ENCODE peak calls at places on chromosomes 12 and 14, in nine cellular contexts. M, S, Y, J, X, A, R, N and P are unnamed samples. For H3K27me3, the result is how much of the 10 kb centered on the place peaks cover.

GRCh38 chr14:93538411-93538810 is 107.7 kb downstream of the UNC79 start:
- DNase-seq in M (no peak), S (no peak), Y (no peak), J (no peak), X (peak), A (no peak), R (no peak), N (peak), P (no peak)

GRCh38 chr12:108237272-108237671 is 101.8 kb downstream of the CMKLR1 start:
- DNase-seq in M (no peak), S (no peak), Y (no peak), J (no peak), X (peak), A (no peak), R (no peak), N (no peak), P (no peak)

GRCh38 chr12:79690606-79691298 is at the start of gene PAWR:
- DNase-seq in M (no peak), S (peak), Y (peak), J (peak), X (peak), A (peak), R (no peak), N (peak), P (peak)

GRCh38 chr12:50988871-50989270 is 36.5 kb downstream of the HIGD1C start:
- DNase-seq in M (no peak), S (no peak), Y (no peak), J (no peak), X (no peak), A (no peak), R (no peak), N (no peak), P (no peak)

GRCh38 chr14:68544150-68544892 is 248.5 kb downstream of the ZFP36L1 start:
- DNase-seq in M (peak), S (peak), Y (peak), J (peak), X (no peak), A (peak), R (no peak), N (no peak), P (peak)

GRCh38 chr14:59439256-59440015 is 25.7 kb downstream of the GPR135 start:
- DNase-seq in M (no peak), S (no peak), Y (no peak), J (no peak), X (no peak), A (no peak), R (no peak), N (no peak), P (no peak)

GRCh38 chr12:46472893-46473633 is 100.5 kb upstream of the SLC38A2 start:
- DNase-seq in M (no peak), S (no peak), Y (no peak), J (peak), X (no peak), A (no peak), R (no peak), N (no peak), P (no peak)

GRCh38 chr12:53287741-53288216 is 7.6 kb upstream of the PFDN5 start:
- DNase-seq in M (peak), S (peak), Y (no peak), J (peak), X (peak), A (peak), R (peak), N (peak), P (peak)

GRCh38 chr14:104087981-104088850 is 2.7 kb downstream of the ASPG start:
- DNase-seq in M (no peak), S (peak), Y (no peak), J (no peak), X (no peak), A (no peak), R (no peak), N (no peak), P (peak)

GRCh38 chr14:81465507-81466228 is 65.5 kb upstream of the STON2 start:
- DNase-seq in M (no peak), S (no peak), Y (no peak), J (no peak), X (no peak), A (no peak), R (no peak), N (no peak), P (no peak)

DNA sequence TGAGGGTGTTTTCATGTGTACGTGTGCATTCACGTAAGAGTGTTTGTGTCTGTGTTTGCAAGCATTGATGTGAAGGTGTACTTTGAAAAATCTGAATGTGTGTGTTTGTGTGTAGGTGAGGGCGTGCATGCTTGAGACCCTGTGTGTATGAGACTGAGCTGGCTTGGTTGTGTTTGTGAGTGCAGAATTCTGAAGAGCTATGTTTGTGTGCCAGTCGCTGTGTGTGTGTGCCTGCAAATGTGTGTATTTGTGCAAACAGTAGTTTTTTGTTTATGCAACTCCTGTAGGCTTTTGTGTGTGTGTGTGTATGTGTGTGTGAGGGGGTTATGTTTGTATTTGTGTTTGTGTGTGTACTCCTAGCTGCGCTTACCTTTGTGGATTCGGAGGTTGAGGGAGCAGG is 1.7 kb upstream of the LHX5 start:
- DNase-seq in M (no peak), S (no peak), Y (no peak), J (no peak), X (no peak), A (no peak), R (no peak), N (no peak), P (no peak)
- H3K27me3 ChIP-seq in M (under half), S (under half), Y (under half), J (half or more), X (half or more), A (half or more), R (half or more), N (under half), P (under half)

GRCh38 chr12:5227722-5228274 is 184.1 kb downstream of the KCNA5 start:
- DNase-seq in M (no peak), S (no peak), Y (no peak), J (no peak), X (no peak), A (no peak), R (no peak), N (no peak), P (no peak)

GRCh38 chr12:5232291-5232690 is 188.6 kb downstream of the KCNA5 start:
- DNase-seq in M (no peak), S (no peak), Y (no peak), J (no peak), X (no peak), A (no peak), R (no peak), N (no peak), P (no peak)

GRCh38 chr12:5230151-5230550 is 186.5 kb downstream of the KCNA5 start:
- DNase-seq in M (no peak), S (no peak), Y (no peak), J (peak), X (no peak), A (no peak), R (no peak), N (no peak), P (no peak)

GRCh38 chr12:5232826-5233500 is 189.3 kb downstream of the KCNA5 start:
- DNase-seq in M (no peak), S (no peak), Y (no peak), J (no peak), X (no peak), A (no peak), R (no peak), N (no peak), P (no peak)

DNA sequence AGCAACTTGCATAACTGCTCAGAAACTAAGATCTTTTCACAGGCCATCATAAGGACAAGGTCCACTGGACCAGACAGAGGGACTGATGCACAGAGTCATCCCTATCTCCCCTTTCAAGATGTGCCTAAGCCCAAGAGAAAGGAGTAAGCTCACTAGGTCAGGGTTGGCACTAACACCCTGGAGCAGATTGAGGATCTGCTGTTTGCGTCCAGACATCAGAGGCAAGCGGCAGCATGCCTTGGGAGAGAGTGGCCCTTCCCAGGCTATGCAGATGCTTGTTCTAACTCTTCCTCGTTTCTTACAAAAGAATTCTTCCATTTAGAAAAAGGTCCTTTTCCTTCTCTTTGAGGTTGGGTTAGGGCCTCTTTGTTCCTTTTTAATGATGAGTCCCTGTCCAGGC is 187.2 kb downstream of the KCNA5 start:
- DNase-seq in M (no peak), S (no peak), Y (no peak), J (no peak), X (no peak), A (no peak), R (no peak), N (no peak), P (no peak)
- H3K27me3 ChIP-seq in M (under half), S (under half), Y (under half), J (under half), X (under half), A (under half), R (under half), N (under half), P (under half)

GRCh38 chr12:121357331-121357730 is 5.1 kb upstream of the ANAPC5 start:
- DNase-seq in M (no peak), S (no peak), Y (no peak), J (no peak), X (no peak), A (no peak), R (no peak), N (no peak), P (no peak)

GRCh38 chr12:121358093-121358492 is 5.9 kb upstream of the ANAPC5 start:
- DNase-seq in M (no peak), S (no peak), Y (no peak), J (no peak), X (no peak), A (no peak), R (no peak), N (no peak), P (no peak)

GRCh38 chr12:121356657-121357056 is 4.4 kb upstream of the ANAPC5 start:
- DNase-seq in M (no peak), S (no peak), Y (no peak), J (no peak), X (no peak), A (no peak), R (no peak), N (no peak), P (no peak)

GRCh38 chr12:121352053-121353018 is at the start of gene ANAPC5:
- DNase-seq in M (peak), S (peak), Y (peak), J (peak), X (peak), A (peak), R (peak), N (peak), P (peak)

GRCh38 chr12:121355818-121356217 is 3.6 kb upstream of the ANAPC5 start:
- DNase-seq in M (no peak), S (no peak), Y (no peak), J (no peak), X (no peak), A (no peak), R (no peak), N (no peak), P (no peak)
- H3K27me3 ChIP-seq in M (under half), S (under half), Y (under half), J (under half), X (under half), A (under half), R (under half), N (under half), P (under half)

DNA sequence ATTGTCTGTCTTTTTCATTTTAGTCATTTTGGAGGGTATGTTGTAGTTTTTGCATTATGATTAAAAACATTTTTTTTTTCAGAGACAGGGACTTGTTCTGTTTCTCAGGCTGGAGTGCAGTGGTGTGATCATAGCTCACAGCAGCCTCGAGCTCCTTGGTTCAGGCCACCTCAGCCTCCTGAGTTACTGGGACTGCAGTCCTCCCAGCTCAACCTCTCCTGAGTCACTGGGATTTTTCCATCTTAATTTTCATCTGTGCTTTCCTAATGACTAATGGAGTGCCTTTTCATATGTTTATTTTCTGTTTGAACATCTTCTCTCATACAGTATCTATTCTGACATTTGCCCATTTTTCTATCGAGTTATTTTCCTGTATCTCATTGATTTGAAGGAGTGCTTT is 52.6 kb downstream of the DYRK2 start:
- DNase-seq in M (no peak), S (no peak), Y (no peak), J (peak), X (no peak), A (no peak), R (no peak), N (no peak), P (no peak)
- H3K27me3 ChIP-seq in M (under half), S (under half), Y (under half), J (under half), X (under half), A (under half), R (under half), N (under half), P (under half)

GRCh38 chr12:42144424-42145196 is at the start of gene GXYLT1:
- DNase-seq in M (peak), S (peak), Y (peak), J (peak), X (peak), A (peak), R (peak), N (peak), P (peak)

GRCh38 chr12:42144174-42144423 is 575 bp downstream of the GXYLT1 start:
- DNase-seq in M (no peak), S (no peak), Y (no peak), J (peak), X (no peak), A (no peak), R (no peak), N (no peak), P (no peak)

GRCh38 chr12:42143401-42144173 is 1.1 kb downstream of the GXYLT1 start:
- DNase-seq in M (no peak), S (no peak), Y (no peak), J (peak), X (no peak), A (no peak), R (no peak), N (peak), P (no peak)

GRCh38 chr12:42140901-42141300 is 3.8 kb downstream of the GXYLT1 start:
- DNase-seq in M (no peak), S (no peak), Y (no peak), J (peak), X (no peak), A (no peak), R (no peak), N (no peak), P (no peak)

DNA sequence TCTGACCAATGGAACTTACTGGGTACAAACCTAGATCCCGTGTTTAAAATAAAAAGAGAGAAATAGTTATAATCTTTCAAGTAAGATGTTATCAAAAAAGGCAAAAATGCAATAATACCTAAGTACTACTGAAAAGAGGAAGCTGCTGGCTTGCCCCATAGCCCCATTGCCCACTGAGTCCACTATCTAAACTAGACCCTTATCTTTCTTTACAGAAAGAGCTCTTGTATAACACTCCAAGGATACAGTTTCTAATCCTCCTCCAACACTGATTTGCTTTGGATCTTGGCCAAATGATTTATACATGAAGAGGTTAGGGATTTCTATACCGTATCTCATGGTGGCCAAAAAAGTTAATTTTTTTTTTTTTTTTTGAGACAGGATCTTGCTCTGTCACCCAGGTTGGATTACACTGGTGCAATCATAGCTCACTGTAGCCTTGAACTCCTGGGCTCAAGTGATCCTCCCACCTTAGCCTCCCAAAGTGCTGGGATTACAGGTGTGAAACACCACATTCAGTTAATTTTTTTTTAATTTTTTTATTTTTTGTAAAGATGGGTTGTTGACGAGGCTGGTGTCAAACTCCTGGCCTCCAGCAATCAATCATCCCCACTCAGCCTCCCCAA is 2.6 kb downstream of the GXYLT1 start:
- DNase-seq in M (no peak), S (no peak), Y (no peak), J (no peak), X (no peak), A (no peak), R (no peak), N (no peak), P (no peak)
- H3K27me3 ChIP-seq in M (under half), S (under half), Y (under half), J (under half), X (under half), A (under half), R (under half), N (under half), P (under half)